ENCODE peak calls at places on chromosomes 7 and 10, in nine cellular contexts. G, F, I, X, J, P, M, R and H are unnamed samples.

GRCh38 chr10:24505759-24506158 is 217.9 kb downstream of the ARHGAP21 start:
- DNase-seq in G (no peak), F (no peak), I (no peak), X (no peak), J (no peak), P (no peak), M (no peak), R (no peak), H (no peak)

GRCh38 chr10:23412223-23412622 is 26.7 kb upstream of the OTUD1 start:
- DNase-seq in G (no peak), F (no peak), I (peak; percentile 21), X (peak; percentile 28), J (no peak), P (no peak), M (no peak), R (no peak), H (peak; percentile 69)

GRCh38 chr10:3741688-3742461 is 43.1 kb downstream of the KLF6 start:
- DNase-seq in G (no peak), F (no peak), I (no peak), X (no peak), J (peak; percentile 40), P (no peak), M (no peak), R (no peak), H (no peak)

GRCh38 chr7:158422551-158423189 is 165.0 kb downstream of the PTPRN2 start:
- DNase-seq in G (no peak), F (no peak), I (no peak), X (no peak), J (no peak), P (no peak), M (no peak), R (no peak), H (no peak)

GRCh38 chr10:70682920-70683600 is 10.8 kb downstream of the ADAMTS14 start:
- DNase-seq in G (no peak), F (no peak), I (no peak), X (peak; percentile 14), J (no peak), P (no peak), M (no peak), R (no peak), H (no peak)

GRCh38 chr7:27964840-27965239 is 215.8 kb downstream of the JAZF1 start:
- DNase-seq in G (no peak), F (no peak), I (no peak), X (no peak), J (peak; percentile 60), P (no peak), M (no peak), R (no peak), H (no peak)

GRCh38 chr7:69450436-69450835 is 147.8 kb upstream of the AUTS2 start:
- DNase-seq in G (peak; percentile 91), F (no peak), I (no peak), X (no peak), J (no peak), P (peak; percentile 74), M (peak; percentile 65), R (no peak), H (no peak)

GRCh38 chr10:22690614-22691431 is 23.6 kb downstream of the PIP4K2A start:
- DNase-seq in G (no peak), F (no peak), I (peak; percentile 84), X (no peak), J (no peak), P (peak; percentile 51), M (peak; percentile 55), R (no peak), H (no peak)

GRCh38 chr10:94397549-94398370 is 4.6 kb upstream of the TBC1D12 start:
- DNase-seq in G (no peak), F (no peak), I (peak; percentile 21), X (no peak), J (no peak), P (no peak), M (no peak), R (peak; percentile 30), H (peak; percentile 20)

GRCh38 chr7:50497068-50497642 is 47.0 kb upstream of the FIGNL1 start:
- DNase-seq in G (no peak), F (no peak), I (peak; percentile 89), X (peak; percentile 12), J (no peak), P (no peak), M (no peak), R (no peak), H (no peak)

GRCh38 chr7:81926154-81926553 is 156.3 kb upstream of the HGF start:
- DNase-seq in G (no peak), F (no peak), I (peak; percentile 77), X (no peak), J (no peak), P (no peak), M (no peak), R (no peak), H (no peak)

DNA sequence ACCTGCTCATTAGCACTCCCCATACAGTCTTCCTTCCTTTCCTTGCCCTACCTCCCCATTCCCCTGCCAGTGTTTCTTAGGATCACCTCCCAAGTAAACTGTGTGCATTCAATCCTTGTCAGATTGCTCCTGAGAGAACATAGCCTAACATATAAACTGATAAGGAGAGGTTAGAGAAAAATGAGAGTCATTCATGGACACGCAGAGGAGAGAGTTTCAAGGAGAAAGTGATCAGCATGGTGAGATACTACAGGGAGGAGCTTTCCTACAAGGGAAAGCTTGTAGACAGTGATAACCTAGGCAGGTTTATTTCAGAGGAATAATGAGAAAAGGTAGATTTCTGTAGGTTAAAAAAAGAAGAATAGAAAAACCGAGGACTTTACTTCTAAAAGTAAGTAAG is 2.8 kb upstream of the ZC3HAV1L start:
- DNase-seq in G (no peak), F (no peak), I (no peak), X (no peak), J (no peak), P (no peak), M (no peak), R (no peak), H (no peak)
- H3K9ac ChIP-seq in G (no peak overlapping the region), F (no peak overlapping the region), I (no peak overlapping the region), X (no peak overlapping the region), J (no peak overlapping the region), P (no peak overlapping the region), M (no peak overlapping the region), R (no peak overlapping the region), H (no peak overlapping the region)

DNA sequence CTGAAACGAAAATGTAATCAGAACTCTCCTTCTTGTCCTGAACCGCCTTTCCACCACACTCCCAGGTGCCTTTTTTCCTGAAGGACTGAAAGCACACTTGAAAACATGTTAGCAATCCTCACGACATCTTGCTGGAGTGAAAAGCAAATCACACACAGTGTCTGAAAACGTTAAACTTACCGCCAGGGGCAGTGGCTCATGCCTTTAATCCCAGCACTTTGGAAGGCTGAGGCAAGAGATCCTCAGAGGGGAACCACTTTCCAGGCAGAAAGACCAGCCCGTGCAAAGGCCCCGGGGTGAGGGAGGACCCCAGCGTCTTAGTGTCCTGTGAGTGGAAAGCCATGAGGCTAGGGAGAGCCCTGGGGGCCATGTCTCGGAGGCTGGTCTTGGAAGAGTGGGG is 210.4 kb downstream of the PRPF18 start:
- DNase-seq in G (no peak), F (no peak), I (no peak), X (no peak), J (no peak), P (no peak), M (no peak), R (no peak), H (no peak)
- H3K9ac ChIP-seq in G (no peak overlapping the region), F (no peak overlapping the region), I (no peak overlapping the region), X (no peak overlapping the region), J (no peak overlapping the region), P (no peak overlapping the region), M (no peak overlapping the region), R (no peak overlapping the region), H (no peak overlapping the region)

GRCh38 chr10:75894761-75895160 is 463.3 kb downstream of the LRMDA start:
- DNase-seq in G (no peak), F (no peak), I (no peak), X (no peak), J (no peak), P (no peak), M (no peak), R (no peak), H (no peak)

GRCh38 chr10:75887981-75888380 is 456.6 kb downstream of the LRMDA start:
- DNase-seq in G (no peak), F (no peak), I (no peak), X (no peak), J (no peak), P (no peak), M (no peak), R (no peak), H (no peak)

GRCh38 chr10:75887369-75887768 is 455.9 kb downstream of the LRMDA start:
- DNase-seq in G (no peak), F (no peak), I (no peak), X (no peak), J (no peak), P (no peak), M (no peak), R (no peak), H (no peak)

GRCh38 chr10:75884808-75885207 is 453.4 kb downstream of the LRMDA start:
- DNase-seq in G (no peak), F (no peak), I (no peak), X (no peak), J (no peak), P (no peak), M (no peak), R (no peak), H (no peak)

DNA sequence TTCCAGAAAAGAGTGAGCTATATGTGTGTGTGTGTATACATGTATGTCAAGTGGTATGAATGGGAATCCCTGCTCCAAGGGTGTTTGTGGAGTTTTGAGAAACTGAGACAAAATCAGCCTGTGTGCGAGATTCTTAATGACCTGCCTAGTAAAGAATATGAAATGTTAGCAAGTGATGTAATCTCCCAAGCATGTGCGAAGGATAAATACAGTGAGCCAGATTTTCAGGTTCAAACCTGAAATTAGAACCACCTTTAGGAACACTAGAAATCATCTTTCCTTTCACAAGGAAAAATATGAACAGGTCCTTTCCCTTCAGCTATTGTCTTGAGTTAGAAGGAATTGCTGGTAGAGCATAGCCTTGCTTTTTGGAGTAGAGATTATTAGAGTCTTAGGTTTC is 457.6 kb downstream of the LRMDA start:
- DNase-seq in G (no peak), F (no peak), I (no peak), X (peak; percentile 12), J (no peak), P (no peak), M (no peak), R (no peak), H (no peak)
- H3K9ac ChIP-seq in G (no peak overlapping the region), F (no peak overlapping the region), I (no peak overlapping the region), X (no peak overlapping the region), J (no peak overlapping the region), P (no peak overlapping the region), M (no peak overlapping the region), R (no peak overlapping the region), H (no peak overlapping the region)

DNA sequence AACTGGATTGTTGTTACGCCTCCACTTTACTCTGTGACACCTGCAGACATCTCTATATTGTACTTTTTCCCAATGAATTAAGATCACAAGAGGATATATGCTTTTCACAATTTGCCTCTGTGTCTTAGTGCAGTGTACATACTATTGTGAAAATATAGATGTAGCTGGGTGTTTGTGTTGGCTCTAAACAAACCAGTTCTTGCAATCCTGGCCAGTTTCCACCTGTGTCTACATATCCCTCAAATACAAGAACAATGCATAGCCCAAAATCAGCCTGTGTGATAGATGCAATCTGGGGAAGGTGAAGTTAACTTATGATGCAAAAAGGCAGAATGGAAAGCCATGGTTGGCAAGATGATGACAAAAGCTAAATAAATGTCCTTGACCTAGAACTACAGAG is 36.5 kb upstream of the DLD start:
- DNase-seq in G (no peak), F (no peak), I (no peak), X (no peak), J (no peak), P (no peak), M (no peak), R (no peak), H (no peak)
- H3K9ac ChIP-seq in G (no peak overlapping the region), F (no peak overlapping the region), I (no peak overlapping the region), X (no peak overlapping the region), J (no peak overlapping the region), P (no peak overlapping the region), M (no peak overlapping the region), R (no peak overlapping the region), H (no peak overlapping the region)

GRCh38 chr7:6258440-6259182 is 13.8 kb downstream of the CYTH3 start:
- DNase-seq in G (no peak), F (no peak), I (peak; percentile 93), X (no peak), J (peak; percentile 40), P (no peak), M (no peak), R (no peak), H (no peak)
- H3K9ac ChIP-seq in G (no peak overlapping the region), F (no peak overlapping the region), I (peak overlapping the region; percentile 70), X (no peak overlapping the region), J (no peak overlapping the region), P (no peak overlapping the region), M (no peak overlapping the region), R (no peak overlapping the region), H (no peak overlapping the region)